ENCODE peak calls at places on chromosomes 11 and 22, in five cellular contexts. J is prostate gland; A is CD4-positive, CD25-positive, alpha-beta regulatory T cell; Q is SK-N-SH; Y is heart left ventricle. E is an unnamed sample. For H3K9me3, the result is how much of the 10 kb centered on the place peaks cover.

GRCh38 chr22:17315310-17315709 is 54.0 kb upstream of the CECR2 start:
- DNase-seq in Q (no peak), J (no peak), Y (no peak), A (no peak), E (no peak)

GRCh38 chr11:47408598-47409439 is 429 bp downstream of the SLC39A13 start:
- DNase-seq in J (no peak), Y (peak), A (peak), Q (peak), E (no peak)

GRCh38 chr11:122793500-122793899 is 44.8 kb upstream of the CRTAM start:
- DNase-seq in Y (no peak), A (no peak), Q (no peak), J (no peak), E (no peak)

GRCh38 chr11:99268895-99269294 is 248.1 kb downstream of the CNTN5 start:
- DNase-seq in Q (no peak), Y (no peak), A (no peak), J (no peak), E (no peak)

GRCh38 chr11:70569173-70569890 is 171.0 kb downstream of the CTTN start:
- DNase-seq in Y (no peak), J (no peak), Q (no peak), A (no peak), E (no peak)

GRCh38 chr11:66073669-66074068 is 3.6 kb downstream of the PACS1 start:
- DNase-seq in Q (no peak), A (no peak), J (no peak), Y (no peak), E (no peak)

GRCh38 chr11:62882428-62882742 is 1.7 kb downstream of the SLC3A2 start:
- DNase-seq in Y (no peak), J (no peak), A (peak), Q (no peak), E (no peak)

GRCh38 chr22:37139762-37140161 is 10.0 kb downstream of the IL2RB start:
- DNase-seq in Y (no peak), J (no peak), A (no peak), Q (no peak), E (no peak)

GRCh38 chr22:46561435-46561905 is 24.1 kb upstream of the CELSR1 start:
- DNase-seq in Y (peak), J (no peak), Q (peak), A (no peak), E (no peak)

GRCh38 chr11:59285716-59286260 is 72.9 kb upstream of the OR5AN1 start:
- DNase-seq in Y (no peak), Q (no peak), A (no peak), J (no peak), E (no peak)

GRCh38 chr11:61922539-61922938 is 5.2 kb upstream of the RAB3IL1 start:
- DNase-seq in Y (peak), Q (peak), J (no peak), A (no peak), E (no peak)

GRCh38 chr11:113984781-113985180 is 9.9 kb downstream of the HTR3A start:
- DNase-seq in Q (no peak), A (no peak), Y (no peak), J (no peak), E (no peak)

GRCh38 chr22:47801541-47802245 is 1039.2 kb downstream of the TBC1D22A start:
- DNase-seq in Q (no peak), J (no peak), A (no peak), Y (no peak), E (no peak)

GRCh38 chr11:37409124-37409523 is 811.1 kb upstream of the RAG2 start:
- DNase-seq in A (no peak), J (no peak), Y (no peak), Q (no peak), E (no peak)
- H3K9me3 ChIP-seq in A (under half), J (under half), Y (under half), Q (under half), E (under half)

GRCh38 chr22:49598338-49598737 is 229.3 kb downstream of the BRD1 start:
- DNase-seq in Y (no peak), Q (no peak), J (no peak), A (no peak), E (no peak)
- H3K9me3 ChIP-seq in Y (under half), Q (under half), J (under half), A (under half), E (under half)

GRCh38 chr11:55054723-55055122 is 207.2 kb upstream of the TRIM48 start:
- DNase-seq in Y (no peak), A (no peak), J (no peak), Q (no peak), E (no peak)
- H3K9me3 ChIP-seq in Y (half or more), A (under half), J (under half), Q (under half), E (under half)

GRCh38 chr22:25451480-25452114 is 112.9 kb upstream of the GRK3 start:
- DNase-seq in J (no peak), Q (no peak), A (no peak), Y (no peak), E (no peak)
- H3K9me3 ChIP-seq in J (under half), Q (under half), A (under half), Y (under half), E (under half)

E was measured in T-helper 17 cell.